ENCODE peak calls at places on chromosomes 1 and 21, in four cellular contexts. One of them, this sample, is unnamed.
A peak's percentile ranks its signal among the peaks of the same experiment; 100 is the strongest.

GRCh38 chr1:8122160-8122476 is 96.0 kb upstream of the ERRFI1 start:
- DNase-seq in SK-N-SH: no peak
- DNase-seq in H1: no peak
- DNase-seq in GM12878: no peak
- DNase-seq in this sample: no peak

GRCh38 chr1:6303397-6304012 is 42.6 kb upstream of the GPR153 start:
- DNase-seq in SK-N-SH: no peak
- DNase-seq in H1: no peak
- DNase-seq in GM12878: no peak
- DNase-seq in this sample: no peak

GRCh38 chr1:25520446-25521061 is 22.9 kb upstream of the LDLRAP1 start:
- DNase-seq in SK-N-SH: peak; percentile 70
- DNase-seq in H1: peak; percentile 77
- DNase-seq in GM12878: peak; percentile 17
- DNase-seq in this sample: peak; percentile 33

GRCh38 chr1:8345621-8346415 is 27.9 kb downstream of the SLC45A1 start:
- DNase-seq in SK-N-SH: no peak
- DNase-seq in H1: no peak
- DNase-seq in GM12878: no peak
- DNase-seq in this sample: no peak

GRCh38 chr1:16163882-16164820 is 8.3 kb upstream of the EPHA2 start:
- DNase-seq in SK-N-SH: no peak
- DNase-seq in H1: peak; percentile 45
- DNase-seq in GM12878: no peak
- DNase-seq in this sample: peak; percentile 96

GRCh38 chr1:157363660-157364140 is 188.6 kb downstream of the FCRL5 start:
- DNase-seq in SK-N-SH: peak; percentile 30
- DNase-seq in H1: peak; percentile 57
- DNase-seq in GM12878: peak; percentile 20
- DNase-seq in this sample: peak; percentile 41

GRCh38 chr1:110483308-110483685 is 32.3 kb downstream of the PROK1 start:
- DNase-seq in SK-N-SH: no peak
- DNase-seq in H1: no peak
- DNase-seq in GM12878: no peak
- DNase-seq in this sample: no peak

GRCh38 chr1:50853325-50853724 is 106.7 kb downstream of the FAF1 start:
- DNase-seq in SK-N-SH: no peak
- DNase-seq in H1: no peak
- DNase-seq in GM12878: no peak
- DNase-seq in this sample: peak; percentile 91

GRCh38 chr1:21334214-21335087 is 44.2 kb upstream of the ECE1 start:
- DNase-seq in SK-N-SH: peak; percentile 59
- DNase-seq in H1: peak; percentile 89
- DNase-seq in GM12878: peak; percentile 91
- DNase-seq in this sample: no peak

GRCh38 chr1:59427155-59427554 is 130.3 kb downstream of the FGGY start:
- DNase-seq in SK-N-SH: no peak
- DNase-seq in H1: no peak
- DNase-seq in GM12878: no peak
- DNase-seq in this sample: no peak

GRCh38 chr1:94055459-94056122 is 65.4 kb downstream of the ABCA4 start:
- DNase-seq in SK-N-SH: no peak
- DNase-seq in H1: no peak
- DNase-seq in GM12878: no peak
- DNase-seq in this sample: no peak

GRCh38 chr1:91609571-91609970 is 108.9 kb downstream of the CDC7 start:
- DNase-seq in SK-N-SH: no peak
- DNase-seq in H1: no peak
- DNase-seq in GM12878: no peak
- DNase-seq in this sample: no peak

GRCh38 chr1:230696722-230697432 is 17.0 kb downstream of the AGT start:
- DNase-seq in SK-N-SH: no peak
- DNase-seq in H1: no peak
- DNase-seq in GM12878: no peak
- DNase-seq in this sample: no peak

GRCh38 chr1:21815724-21816311 is 3.8 kb downstream of the LDLRAD2 start:
- DNase-seq in SK-N-SH: peak; percentile 16
- DNase-seq in H1: no peak
- DNase-seq in GM12878: no peak
- DNase-seq in this sample: no peak

GRCh38 chr1:96416111-96416595 is 305.4 kb upstream of the PTBP2 start:
- DNase-seq in SK-N-SH: peak; percentile 41
- DNase-seq in H1: no peak
- DNase-seq in GM12878: no peak
- DNase-seq in this sample: no peak

GRCh38 chr21:33402011-33402979 is 918 bp upstream of the IFNGR2 start:
- DNase-seq in SK-N-SH: peak; percentile 78
- DNase-seq in H1: peak; percentile 64
- DNase-seq in GM12878: no peak
- DNase-seq in this sample: no peak

GRCh38 chr21:28235169-28235892 is 757.3 kb downstream of the LTN1 start:
- DNase-seq in SK-N-SH: no peak
- DNase-seq in H1: no peak
- DNase-seq in GM12878: no peak
- DNase-seq in this sample: no peak

GRCh38 chr1:72018562-72018961 is 263.8 kb downstream of the NEGR1 start:
- DNase-seq in SK-N-SH: no peak
- DNase-seq in H1: no peak
- DNase-seq in GM12878: no peak
- DNase-seq in this sample: no peak

GRCh38 chr1:66298427-66298826 is 235.5 kb upstream of the SGIP1 start:
- DNase-seq in SK-N-SH: no peak
- DNase-seq in H1: no peak
- DNase-seq in GM12878: no peak
- DNase-seq in this sample: no peak

GRCh38 chr21:42056996-42057689 is 14.0 kb upstream of the UMODL1 start:
- DNase-seq in SK-N-SH: no peak
- DNase-seq in H1: no peak
- DNase-seq in GM12878: no peak
- DNase-seq in this sample: no peak

GRCh38 chr21:26844258-26845065 is 747 bp downstream of the ADAMTS1 start:
- DNase-seq in SK-N-SH: peak; percentile 73
- DNase-seq in H1: peak; percentile 71
- DNase-seq in GM12878: no peak
- DNase-seq in this sample: no peak

GRCh38 chr1:155091071-155092051 is 12.7 kb downstream of the EFNA3 start:
- DNase-seq in SK-N-SH: peak; percentile 88
- DNase-seq in H1: peak; percentile 97
- DNase-seq in GM12878: no peak
- DNase-seq in this sample: peak; percentile 78

GRCh38 chr1:182392045-182393028 is 747 bp upstream of the GLUL start:
- DNase-seq in SK-N-SH: no peak
- DNase-seq in H1: no peak
- DNase-seq in GM12878: no peak
- DNase-seq in this sample: no peak

GRCh38 chr1:101977266-101977665 is 19.5 kb downstream of the OLFM3 start:
- DNase-seq in SK-N-SH: no peak
- DNase-seq in H1: no peak
- DNase-seq in GM12878: no peak
- DNase-seq in this sample: no peak

GRCh38 chr1:22876359-22877111 is 96.1 kb downstream of the LACTBL1 start:
- DNase-seq in SK-N-SH: no peak
- DNase-seq in H1: no peak
- DNase-seq in GM12878: no peak
- DNase-seq in this sample: no peak

GRCh38 chr21:33266050-33266783 is at the start of gene IL10RB:
- DNase-seq in SK-N-SH: peak; percentile 96
- DNase-seq in H1: peak; percentile 86
- DNase-seq in GM12878: peak; percentile 27
- DNase-seq in this sample: peak; percentile 29

GRCh38 chr1:39901486-39902120 is at the start of gene MYCL:
- DNase-seq in SK-N-SH: peak; percentile 93
- DNase-seq in H1: peak; percentile 94
- DNase-seq in GM12878: no peak
- DNase-seq in this sample: peak; percentile 64

GRCh38 chr1:192740214-192740613 is 68.6 kb upstream of the RGS2 start:
- DNase-seq in SK-N-SH: no peak
- DNase-seq in H1: no peak
- DNase-seq in GM12878: no peak
- DNase-seq in this sample: no peak

GRCh38 chr1:33365560-33365997 is 44.7 kb upstream of the A3GALT2 start:
- DNase-seq in SK-N-SH: no peak
- DNase-seq in H1: no peak
- DNase-seq in GM12878: no peak
- DNase-seq in this sample: no peak
- TF ChIP-seq GABPA in SK-N-SH: no peak
- TF ChIP-seq GABPA in H1: no peak
- TF ChIP-seq GABPA in GM12878: no peak
- TF ChIP-seq GABPA in this sample: no peak

DNA sequence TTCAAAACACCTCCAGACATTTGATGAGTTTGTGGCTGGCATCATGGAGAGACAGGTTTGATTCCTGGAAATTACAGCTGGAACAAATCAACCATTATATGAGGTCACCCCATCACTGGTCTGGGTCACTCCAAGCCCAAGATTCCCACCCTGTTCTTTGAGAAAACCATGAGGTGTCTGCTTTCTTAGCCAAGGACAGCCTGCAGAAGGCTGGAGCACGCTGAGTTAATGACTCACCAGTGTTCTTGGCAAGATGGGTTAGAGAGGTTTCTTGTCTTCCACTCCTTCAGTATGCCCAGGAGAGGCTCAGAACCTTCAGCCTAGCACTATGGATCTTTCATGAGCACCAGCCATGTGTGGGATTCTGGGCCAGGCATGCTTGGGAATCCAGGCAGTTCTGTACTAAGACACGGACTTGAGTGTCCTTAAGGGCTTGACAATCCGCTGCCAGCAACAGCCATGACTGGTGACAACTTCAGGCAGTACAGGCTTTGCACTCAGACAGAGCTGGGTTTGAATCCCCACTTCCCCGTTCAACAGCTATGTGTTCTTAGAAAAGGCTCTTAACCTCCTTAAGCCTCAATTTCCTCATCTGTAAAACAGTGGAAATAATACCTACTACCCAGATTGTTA is 43.9 kb downstream of the GRHL3 start:
- DNase-seq in SK-N-SH: no peak
- DNase-seq in H1: no peak
- DNase-seq in GM12878: no peak
- DNase-seq in this sample: no peak
- TF ChIP-seq YY1 in SK-N-SH: no peak
- TF ChIP-seq YY1 in H1: no peak
- TF ChIP-seq YY1 in GM12878: no peak
- TF ChIP-seq YY1 in this sample: no peak

GRCh38 chr1:99445486-99445885 is 181.2 kb downstream of the PLPPR4 start:
- DNase-seq in SK-N-SH: no peak
- DNase-seq in H1: no peak
- DNase-seq in GM12878: no peak
- DNase-seq in this sample: no peak

GRCh38 chr1:99438656-99439055 is 174.4 kb downstream of the PLPPR4 start:
- DNase-seq in SK-N-SH: no peak
- DNase-seq in H1: no peak
- DNase-seq in GM12878: no peak
- DNase-seq in this sample: no peak

DNA sequence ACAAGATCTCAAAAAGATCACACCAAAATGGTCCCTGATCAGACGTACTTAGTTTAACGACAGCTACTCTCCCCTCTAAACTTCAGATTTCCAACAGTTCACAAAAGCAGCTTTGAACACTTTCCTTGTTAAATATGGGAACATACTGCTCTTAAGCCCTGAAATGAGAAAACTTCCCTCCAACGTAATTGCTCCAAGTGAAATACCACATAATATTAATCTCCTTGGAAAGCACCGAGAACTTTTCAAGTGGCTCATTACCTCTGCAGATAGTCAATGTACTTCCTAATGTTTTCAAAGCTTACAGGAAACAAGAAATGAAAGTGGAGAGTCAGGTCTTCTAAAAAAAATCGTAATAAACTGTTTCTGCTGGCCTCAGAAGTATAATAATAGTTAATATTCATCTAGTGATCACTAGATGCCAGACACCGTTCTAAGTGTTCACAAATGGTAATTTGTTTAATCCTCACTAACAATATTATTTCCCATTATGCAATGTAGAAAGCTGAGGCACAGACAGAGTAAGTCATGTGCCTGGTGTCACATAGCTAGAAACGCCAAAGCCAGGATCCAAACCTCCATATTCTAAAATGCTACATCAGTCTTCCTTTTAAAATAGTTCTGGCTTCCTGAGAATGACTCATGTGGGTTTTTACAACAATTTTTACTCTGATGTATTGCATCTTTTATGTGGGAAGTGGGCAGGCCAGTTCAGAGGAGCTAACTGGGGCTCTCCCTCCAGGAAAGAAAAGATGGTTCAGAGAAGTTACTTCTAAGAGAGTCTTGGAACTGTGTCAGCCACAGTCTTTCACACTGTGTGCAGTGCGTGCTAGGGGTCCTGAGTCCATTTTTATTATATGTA is 177.2 kb downstream of the PLPPR4 start:
- DNase-seq in SK-N-SH: no peak
- DNase-seq in H1: no peak
- DNase-seq in GM12878: no peak
- DNase-seq in this sample: no peak
- TF ChIP-seq TCF12 in SK-N-SH: no peak
- TF ChIP-seq TCF12 in H1: no peak
- TF ChIP-seq TCF12 in GM12878: no peak
- TF ChIP-seq TCF12 in this sample: no peak

DNA sequence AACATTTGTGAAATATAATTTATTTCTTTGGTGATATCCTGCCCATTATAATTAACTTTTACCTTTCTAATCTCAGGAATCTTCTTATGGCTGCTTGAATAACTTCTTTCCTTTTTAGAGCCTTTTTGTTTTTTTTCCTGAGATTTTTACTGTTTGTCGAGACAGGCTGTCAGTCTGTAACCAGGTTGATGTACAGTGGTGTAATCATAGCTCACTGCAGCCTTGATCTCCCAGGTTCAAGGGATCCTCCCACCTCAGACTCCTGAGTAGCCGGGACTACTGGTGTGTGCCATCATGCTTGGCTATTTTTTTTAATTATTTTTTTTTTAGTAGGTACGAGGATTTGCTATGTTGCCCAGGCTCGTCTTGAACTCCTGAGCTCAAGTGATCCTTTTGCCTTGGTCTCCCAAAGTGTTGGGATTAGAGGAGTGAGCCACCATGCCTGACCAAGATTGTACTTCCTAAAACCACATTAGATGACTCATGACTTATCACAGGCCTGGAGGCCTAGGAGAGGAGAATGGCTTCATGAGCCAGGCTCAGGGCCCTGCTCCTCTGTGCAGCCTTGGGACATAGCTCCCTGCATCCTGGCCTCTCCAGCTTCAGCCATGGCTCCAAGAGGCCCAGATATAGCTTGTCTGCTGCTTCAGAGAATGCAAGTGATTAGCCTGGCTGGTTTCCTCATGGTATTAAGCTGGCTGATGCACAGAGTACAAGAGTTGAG is 48.6 kb downstream of the CTH start:
- DNase-seq in SK-N-SH: no peak
- DNase-seq in H1: no peak
- DNase-seq in GM12878: no peak
- DNase-seq in this sample: no peak
- TF ChIP-seq GABPA in SK-N-SH: no peak
- TF ChIP-seq GABPA in H1: no peak
- TF ChIP-seq GABPA in GM12878: no peak
- TF ChIP-seq GABPA in this sample: no peak

This sample was measured in HepG2.